ENCODE peak calls at places on chromosomes 2 and 18, in five cellular contexts. Z, H, A, P and M are unnamed samples.

GRCh38 chr2:182280128-182280527 is 146.7 kb downstream of the PDE1A start:
- DNase-seq in Z (no peak), H (no peak), A (peak), P (no peak), M (no peak)

GRCh38 chr2:159053186-159054031 is 85.0 kb downstream of the TANC1 start:
- DNase-seq in Z (no peak), H (no peak), A (peak), P (no peak), M (peak)

GRCh38 chr2:233528182-233528581 is 38.4 kb downstream of the USP40 start:
- DNase-seq in Z (no peak), H (no peak), A (no peak), P (no peak), M (no peak)

GRCh38 chr18:50686409-50686808 is 126.5 kb downstream of the MAPK4 start:
- DNase-seq in Z (peak), H (no peak), A (no peak), P (no peak), M (no peak)

GRCh38 chr2:43839776-43840564 is 1.2 kb downstream of the ABCG8 start:
- DNase-seq in Z (no peak), H (no peak), A (no peak), P (no peak), M (no peak)

GRCh38 chr2:166382-166781 is 97.5 kb downstream of the SH3YL1 start:
- DNase-seq in Z (no peak), H (no peak), A (no peak), P (no peak), M (no peak)

GRCh38 chr2:150625300-150625699 is 137.8 kb upstream of the RND3 start:
- DNase-seq in Z (no peak), H (no peak), A (peak), P (no peak), M (no peak)

GRCh38 chr2:109242654-109243331 is 113.8 kb downstream of the SH3RF3 start:
- DNase-seq in Z (no peak), H (peak), A (peak), P (no peak), M (peak)

GRCh38 chr2:101135412-101136296 is 15.5 kb downstream of the TBC1D8 start:
- DNase-seq in Z (no peak), H (no peak), A (no peak), P (no peak), M (no peak)

GRCh38 chr18:63869374-63869773 is 18.1 kb upstream of the SERPINB2 start:
- DNase-seq in Z (no peak), H (no peak), A (peak), P (no peak), M (no peak)

GRCh38 chr2:170737821-170738220 is 22.7 kb downstream of the SP5 start:
- DNase-seq in Z (no peak), H (no peak), A (peak), P (no peak), M (no peak)

GRCh38 chr2:230715201-230715600 is 2.6 kb downstream of the CAB39 start:
- DNase-seq in Z (no peak), H (no peak), A (peak), P (no peak), M (no peak)

GRCh38 chr2:60958800-60959199 is 58.7 kb upstream of the PEX13 start:
- DNase-seq in Z (no peak), H (no peak), A (peak), P (no peak), M (no peak)

GRCh38 chr18:61838521-61838920 is 54.3 kb downstream of the RNF152 start:
- DNase-seq in Z (no peak), H (no peak), A (no peak), P (no peak), M (no peak)

GRCh38 chr2:121186261-121186660 is 98.7 kb downstream of the TFCP2L1 start:
- DNase-seq in Z (no peak), H (peak), A (no peak), P (no peak), M (no peak)

GRCh38 chr2:196324212-196324611 is 152.8 kb upstream of the STK17B start:
- DNase-seq in Z (no peak), H (no peak), A (peak), P (no peak), M (no peak)

GRCh38 chr18:76847926-76848325 is 25.6 kb downstream of the ZNF236 start:
- DNase-seq in Z (no peak), H (no peak), A (no peak), P (no peak), M (no peak)

GRCh38 chr2:205803507-205803906 is 121.2 kb downstream of the NRP2 start:
- DNase-seq in Z (no peak), H (no peak), A (no peak), P (no peak), M (no peak)

GRCh38 chr2:237743561-237744269 is 54.9 kb upstream of the RBM44 start:
- DNase-seq in Z (no peak), H (no peak), A (peak), P (no peak), M (no peak)

GRCh38 chr18:46155652-46156051 is 51.5 kb downstream of the HAUS1 start:
- DNase-seq in Z (no peak), H (no peak), A (peak), P (no peak), M (peak)

GRCh38 chr2:145380436-145381017 is 860.6 kb upstream of the ZEB2 start:
- DNase-seq in Z (no peak), H (no peak), A (peak), P (no peak), M (peak)

GRCh38 chr2:33212151-33212550 is 264.3 kb upstream of the RASGRP3 start:
- DNase-seq in Z (no peak), H (no peak), A (peak), P (peak), M (peak)

GRCh38 chr2:69214898-69215297 is 172.1 kb downstream of the GFPT1 start:
- DNase-seq in Z (no peak), H (no peak), A (peak), P (no peak), M (no peak)

GRCh38 chr2:144403940-144404339 is 116.0 kb downstream of the ZEB2 start:
- DNase-seq in Z (no peak), H (no peak), A (no peak), P (peak), M (no peak)

GRCh38 chr2:88955607-88956006 is 264.1 kb downstream of the RPIA start:
- DNase-seq in Z (no peak), H (no peak), A (no peak), P (no peak), M (no peak)

GRCh38 chr2:88949336-88949735 is 257.9 kb downstream of the RPIA start:
- DNase-seq in Z (no peak), H (no peak), A (no peak), P (no peak), M (no peak)

DNA sequence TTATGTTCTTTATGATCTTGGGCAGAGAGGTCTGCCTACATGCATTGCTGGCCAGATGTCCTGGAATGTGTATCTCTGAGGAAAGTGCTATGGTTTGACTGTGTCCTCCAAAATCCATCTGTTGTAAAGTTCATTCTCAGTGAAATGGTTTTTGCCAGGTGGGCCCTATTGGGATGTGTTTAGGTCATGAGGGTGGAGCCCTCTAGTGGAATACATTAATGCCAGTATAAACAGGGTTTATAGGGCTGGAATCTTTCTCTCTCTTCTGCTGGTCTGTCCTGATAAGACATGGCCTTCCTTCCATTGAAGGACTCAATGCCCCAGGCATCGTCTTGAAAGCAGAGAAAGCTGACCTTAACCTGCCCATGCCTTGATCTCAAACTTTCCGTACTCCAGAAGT is 258.5 kb downstream of the RPIA start:
- DNase-seq in Z (no peak), H (no peak), A (no peak), P (no peak), M (no peak)
- TF ChIP-seq CTCF in Z (no peak), H (no peak), A (peak), P (peak), M (peak)

DNA sequence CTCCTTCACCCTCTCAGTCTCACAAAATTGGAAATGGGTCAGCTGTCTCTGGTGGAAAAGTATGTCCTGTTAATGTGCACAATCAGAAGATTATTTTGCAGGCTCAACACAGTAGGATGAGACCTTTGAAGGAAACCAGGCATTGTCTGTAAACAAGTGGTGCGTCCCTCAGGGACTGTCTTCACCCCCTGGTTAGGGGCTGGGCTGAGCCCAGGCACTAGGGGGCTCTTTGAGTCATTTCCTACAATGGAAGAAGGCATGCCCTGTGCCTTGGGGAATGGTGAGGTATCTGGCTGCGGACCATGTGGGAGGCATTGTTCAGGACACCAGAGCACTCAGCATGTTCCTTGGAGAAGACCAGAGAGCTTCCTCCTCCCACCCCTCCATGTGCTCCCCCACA is 26.8 kb downstream of the PKDCC start:
- DNase-seq in Z (no peak), H (no peak), A (no peak), P (no peak), M (no peak)
- TF ChIP-seq CTCF in Z (no peak), H (no peak), A (no peak), P (peak), M (no peak)

GRCh38 chr18:53380063-53380639 is 844.3 kb downstream of the MBD2 start:
- DNase-seq in Z (no peak), H (no peak), A (peak), P (no peak), M (no peak)
- TF ChIP-seq CTCF in Z (peak), H (no peak), A (peak), P (peak), M (peak)

DNA sequence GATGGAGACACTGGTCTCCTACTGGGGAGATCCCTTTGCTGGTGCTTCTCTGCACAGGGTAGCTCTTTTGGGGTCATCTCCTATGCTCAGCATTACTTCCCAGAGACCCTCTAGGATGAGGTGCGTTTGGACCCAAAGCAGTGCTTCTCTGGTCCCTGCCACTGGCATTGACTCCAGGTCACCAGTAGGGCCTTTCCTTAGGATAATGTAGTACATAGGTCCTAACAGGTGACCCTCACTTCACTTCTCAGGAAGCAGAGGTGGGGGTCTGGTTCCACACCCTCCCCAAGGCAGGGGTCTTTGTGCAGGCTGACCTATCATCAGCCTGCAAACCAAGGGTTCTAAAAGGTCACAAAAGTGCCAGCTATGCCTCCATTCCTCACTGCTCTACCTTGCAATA is 145.8 kb upstream of the HS6ST1 start:
- DNase-seq in Z (peak), H (no peak), A (no peak), P (no peak), M (no peak)
- TF ChIP-seq CTCF in Z (no peak), H (no peak), A (no peak), P (no peak), M (no peak)

DNA sequence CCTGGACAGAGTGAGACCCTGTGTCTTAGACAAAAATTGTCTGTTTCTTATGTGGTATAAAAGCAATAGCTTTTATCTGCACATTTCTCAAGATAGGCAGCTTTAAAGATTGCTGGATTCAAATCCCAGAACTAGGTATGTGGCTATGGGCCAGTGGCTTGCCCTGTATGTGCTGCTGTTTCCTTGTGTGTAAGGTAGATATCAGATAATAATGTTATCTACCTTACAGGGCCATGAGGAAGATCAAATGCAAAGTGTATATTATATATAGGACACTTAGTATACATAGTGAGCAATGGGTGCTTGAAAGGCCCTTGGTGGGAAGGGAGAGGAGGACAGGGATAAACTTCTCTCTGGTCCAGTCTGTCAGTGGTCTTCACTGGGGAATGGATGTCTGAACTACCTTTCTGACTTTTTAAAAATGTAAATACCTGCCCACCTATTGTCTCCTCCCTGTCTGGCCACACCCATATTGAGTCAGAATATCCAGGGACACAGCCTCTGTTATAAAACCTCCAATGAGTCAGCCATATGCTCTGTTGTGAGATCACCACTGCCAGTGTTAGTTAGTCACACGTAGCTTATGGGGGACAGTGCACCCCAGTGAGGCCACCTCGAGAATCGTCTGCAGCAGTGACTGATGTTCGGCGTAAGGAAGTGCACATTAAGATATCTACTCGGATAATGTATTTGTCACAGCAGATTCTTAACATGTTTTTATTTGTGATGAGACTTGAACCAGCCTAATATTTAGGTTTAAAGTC is 383.4 kb downstream of the PTPRM start:
- DNase-seq in Z (no peak), H (no peak), A (peak), P (no peak), M (no peak)
- TF ChIP-seq CTCF in Z (no peak), H (no peak), A (peak), P (no peak), M (no peak)

GRCh38 chr2:11835403-11835802 is 89.0 kb downstream of the LPIN1 start:
- DNase-seq in Z (no peak), H (no peak), A (no peak), P (no peak), M (no peak)
- TF ChIP-seq CTCF in Z (no peak), H (no peak), A (no peak), P (no peak), M (no peak)

DNA sequence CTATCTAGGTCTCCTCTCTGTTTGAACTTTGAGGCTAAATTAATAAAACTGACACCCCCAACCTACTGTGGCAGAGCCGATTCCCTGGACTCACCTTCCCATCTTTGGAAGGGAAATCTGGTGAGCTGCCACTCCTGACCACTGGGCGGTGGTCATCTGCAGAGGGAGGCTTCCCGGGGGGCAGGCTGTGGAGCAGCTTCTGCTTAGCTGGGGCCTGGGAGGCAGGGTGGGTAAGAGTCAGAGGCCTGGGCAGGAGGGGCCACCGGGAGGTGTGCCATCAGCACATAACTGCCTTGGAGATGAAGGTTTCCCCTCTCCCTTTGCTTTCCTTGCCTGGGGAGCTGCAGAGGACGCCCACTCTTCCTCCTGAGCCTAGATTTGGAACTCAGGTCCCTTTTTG is 2.3 kb upstream of the NPPC start:
- DNase-seq in Z (peak), H (no peak), A (no peak), P (no peak), M (no peak)
- TF ChIP-seq CTCF in Z (no peak), H (no peak), A (peak), P (peak), M (no peak)

GRCh38 chr18:33440011-33440383 is 524 bp downstream of the CCDC178 start:
- DNase-seq in Z (no peak), H (no peak), A (peak), P (no peak), M (no peak)
- TF ChIP-seq CTCF in Z (peak), H (no peak), A (peak), P (no peak), M (peak)